ENCODE peak calls at places on chromosomes 7 and 10, in six cellular contexts. J is HL-60, E is PC-3, T is cardiac muscle cell, A is fibroblast of lung, Y is IMR-90. C is an unnamed sample.

GRCh38 chr7:139648617-139648932 is 125.1 kb downstream of the CLEC2L start:
- DNase-seq in T (no peak), A (no peak), Y (no peak), J (no peak), E (no peak), C (no peak)

GRCh38 chr7:35988105-35988504 is 164.9 kb upstream of the EEPD1 start:
- DNase-seq in T (no peak), J (no peak), A (no peak), Y (no peak), E (peak), C (no peak)

GRCh38 chr7:77199008-77199966 is at the start of gene FGL2:
- DNase-seq in T (peak), J (no peak), E (peak), Y (peak), A (peak), C (no peak)

GRCh38 chr7:132251327-132251659 is 325.0 kb downstream of the PLXNA4 start:
- DNase-seq in E (peak), J (no peak), A (no peak), T (peak), Y (no peak), C (no peak)

GRCh38 chr7:110539216-110539615 is 551.7 kb upstream of the LRRN3 start:
- DNase-seq in T (no peak), J (no peak), Y (peak), E (no peak), A (peak), C (no peak)

GRCh38 chr7:91836065-91836368 is 44.5 kb downstream of the MTERF1 start:
- DNase-seq in Y (peak), A (no peak), J (no peak), E (peak), T (peak), C (no peak)

GRCh38 chr7:157274991-157275427 is 61.8 kb upstream of the DNAJB6 start:
- DNase-seq in J (no peak), A (no peak), Y (peak), E (no peak), T (peak), C (no peak)

GRCh38 chr7:117806011-117806410 is 67.2 kb downstream of the CTTNBP2 start:
- DNase-seq in Y (no peak), E (no peak), T (no peak), J (no peak), A (no peak), C (no peak)

GRCh38 chr7:18361756-18362155 is 133.8 kb upstream of the HDAC9 start:
- DNase-seq in E (peak), T (peak), J (no peak), A (peak), Y (no peak), C (no peak)

GRCh38 chr7:157464971-157465481 is 128.2 kb downstream of the DNAJB6 start:
- DNase-seq in E (no peak), J (no peak), T (no peak), Y (no peak), A (no peak), C (no peak)

GRCh38 chr7:84548366-84549085 is 353.9 kb upstream of the SEMA3A start:
- DNase-seq in E (no peak), J (no peak), T (peak), Y (peak), A (peak), C (no peak)

GRCh38 chr7:80600046-80600445 is 38.4 kb upstream of the CD36 start:
- DNase-seq in A (no peak), E (no peak), J (no peak), T (no peak), Y (no peak), C (no peak)

DNA sequence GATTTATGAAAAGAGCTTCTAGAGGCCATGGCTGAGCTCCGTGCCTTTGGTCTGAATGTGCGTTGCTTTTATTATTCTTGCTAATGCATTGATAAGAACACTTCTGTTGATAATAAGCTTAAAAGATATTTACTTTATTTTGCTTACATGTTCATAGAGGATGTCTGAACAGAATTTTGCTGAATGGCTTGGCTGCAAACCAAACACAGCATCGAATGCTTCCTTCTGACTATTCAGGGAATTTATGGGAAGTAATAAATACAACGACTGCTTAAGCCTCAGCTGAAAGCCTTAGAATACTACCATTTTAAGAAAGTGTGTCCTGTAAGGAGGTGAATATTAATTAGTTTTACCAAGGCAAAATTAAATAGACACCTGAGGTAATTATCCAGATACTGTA is 643.5 kb upstream of the POT1 start:
- DNase-seq in A (no peak), J (no peak), E (no peak), Y (no peak), T (no peak), C (no peak)
- TF ChIP-seq CTCF in A (no peak), J (no peak), E (no peak), Y (no peak), T (no peak), C (no peak)

DNA sequence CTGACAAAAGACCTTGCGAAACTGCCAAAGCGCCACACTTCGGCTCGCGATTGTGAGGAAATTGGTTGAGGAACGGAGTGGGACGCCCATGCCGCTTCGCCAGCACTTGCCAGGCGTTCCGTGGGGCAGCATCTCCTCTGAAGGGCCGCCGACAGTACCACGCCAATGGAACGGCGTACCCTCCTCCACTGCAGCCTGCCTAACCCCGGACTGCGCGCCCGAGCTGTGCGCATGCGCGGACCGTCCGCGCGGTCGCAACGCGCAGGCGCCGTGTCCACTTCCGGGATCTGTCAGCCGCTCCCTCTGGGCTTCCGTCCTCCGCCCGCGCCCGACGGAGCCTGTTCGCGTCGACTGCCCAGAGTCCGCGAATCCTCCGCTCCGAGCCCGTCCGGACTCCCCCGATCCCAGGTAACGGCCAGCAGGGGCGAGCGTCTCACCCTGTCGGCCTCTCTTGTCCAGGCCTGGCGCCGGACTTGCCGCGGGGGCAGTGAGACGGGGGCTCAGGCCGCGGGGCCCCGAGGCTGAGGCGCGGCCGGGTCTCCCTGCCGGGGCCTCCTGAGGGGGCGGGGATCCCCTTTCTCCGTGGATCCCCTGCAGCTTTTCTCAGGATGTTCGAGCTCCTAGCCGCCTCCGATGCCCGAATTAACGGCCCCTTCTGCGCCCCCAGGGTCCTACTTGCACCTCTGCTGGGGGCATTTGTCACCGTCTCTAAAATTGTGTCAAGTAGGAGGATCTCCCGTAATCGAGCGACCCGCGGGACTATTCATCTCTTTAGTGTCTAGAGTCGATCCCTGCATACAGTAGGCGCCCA is at the start of gene ARPC1A:
- DNase-seq in A (peak), E (peak), J (peak), T (peak), Y (peak), C (peak)
- TF ChIP-seq CTCF in A (no peak), E (no peak), J (no peak), T (peak), Y (peak), C (no peak)

DNA sequence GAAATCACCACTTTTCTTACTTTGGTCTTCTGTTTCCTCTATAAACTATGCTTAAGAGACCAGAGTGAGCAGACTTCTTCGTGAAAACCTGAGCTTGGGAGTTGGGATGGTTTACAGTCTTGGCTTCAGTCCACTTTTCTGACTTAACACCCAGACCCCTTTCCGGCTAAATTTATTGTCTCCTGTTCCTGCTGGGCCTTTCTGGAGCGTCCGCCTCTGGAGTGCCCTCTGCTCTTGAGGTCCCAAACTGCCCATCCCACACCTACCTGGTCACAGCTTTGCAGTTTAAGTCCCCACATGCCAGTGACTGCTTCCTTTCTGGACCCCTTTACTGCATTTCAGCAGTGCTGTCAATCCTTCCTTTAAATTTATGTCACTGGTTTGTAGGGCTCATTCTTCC is 80.2 kb downstream of the KAT6B start:
- DNase-seq in J (no peak), Y (no peak), T (no peak), A (no peak), E (no peak), C (no peak)
- TF ChIP-seq CTCF in J (no peak), Y (no peak), T (no peak), A (no peak), E (no peak), C (no peak)

GRCh38 chr7:51121036-51121780 is 195.4 kb downstream of the COBL start:
- DNase-seq in J (no peak), E (no peak), T (no peak), Y (no peak), A (no peak), C (no peak)
- TF ChIP-seq CTCF in J (no peak), E (no peak), T (no peak), Y (no peak), A (no peak), C (no peak)

GRCh38 chr7:883029-884021 is 7.0 kb downstream of the GET4 start:
- DNase-seq in J (no peak), T (no peak), E (no peak), Y (no peak), A (no peak), C (no peak)
- TF ChIP-seq CTCF in J (no peak), T (no peak), E (no peak), Y (no peak), A (no peak), C (no peak)

C was measured in GM10248.